ENCODE peak calls at places on chromosome 19, in five cellular contexts. X, J, V, T and O are unnamed samples.

GRCh38 chr19:51472607-51473006 is 5.7 kb upstream of the CEACAM18 start:
- DNase-seq in X (no peak), V (no peak), T (no peak), J (no peak), O (no peak)

GRCh38 chr19:2302319-2303208 is 5.4 kb downstream of the LINGO3 start:
- DNase-seq in J (no peak), X (no peak), T (no peak), V (peak; percentile 82), O (peak; percentile 76)

GRCh38 chr19:19270749-19271571 is 2.1 kb downstream of the TM6SF2 start:
- DNase-seq in V (no peak), X (no peak), T (no peak), J (no peak), O (no peak)

GRCh38 chr19:46975011-46975917 is 44.4 kb upstream of the NPAS1 start:
- DNase-seq in V (peak; percentile 42), T (no peak), X (no peak), J (no peak), O (no peak)

GRCh38 chr19:13794388-13794751 is 873 bp upstream of the ZSWIM4 start:
- DNase-seq in X (no peak), J (no peak), T (peak; percentile 93), V (no peak), O (no peak)

GRCh38 chr19:19514215-19514633 is 1.1 kb downstream of the TSSK6 start:
- DNase-seq in T (no peak), V (no peak), J (no peak), X (no peak), O (no peak)

GRCh38 chr19:13012690-13013608 is 17.7 kb downstream of the NFIX start:
- DNase-seq in J (peak; percentile 18), V (peak; percentile 48), T (peak; percentile 31), X (no peak), O (no peak)

GRCh38 chr19:32748948-32749347 is 29.4 kb downstream of the TDRD12 start:
- DNase-seq in T (no peak), V (no peak), J (no peak), X (no peak), O (no peak)

GRCh38 chr19:46478356-46478986 is 7.1 kb upstream of the PNMA8A start:
- DNase-seq in J (no peak), T (peak; percentile 43), X (no peak), V (peak; percentile 75), O (peak; percentile 12)

GRCh38 chr19:17159466-17160393 is 55.4 kb upstream of the USE1 start:
- DNase-seq in T (no peak), J (no peak), V (no peak), X (no peak), O (no peak)

GRCh38 chr19:30233375-30233774 is 138.8 kb upstream of the ZNF536 start:
- DNase-seq in T (no peak), X (no peak), J (no peak), V (no peak), O (no peak)

GRCh38 chr19:5086725-5087439 is 118.0 kb downstream of the KDM4B start:
- DNase-seq in J (no peak), X (no peak), V (peak; percentile 69), T (no peak), O (no peak)

GRCh38 chr19:49064768-49065611 is at the start of gene NTF4:
- DNase-seq in J (no peak), V (peak; percentile 88), X (no peak), T (no peak), O (peak; percentile 87)

GRCh38 chr19:33052352-33052972 is 12.2 kb downstream of the RHPN2 start:
- DNase-seq in V (no peak), T (peak; percentile 77), J (no peak), X (no peak), O (no peak)

GRCh38 chr19:11505032-11505503 is 571 bp downstream of the ZNF653 start:
- DNase-seq in J (peak; percentile 97), V (peak; percentile 98), T (peak; percentile 92), X (peak; percentile 95), O (peak; percentile 98)

GRCh38 chr19:49997709-49998108 is 27.5 kb downstream of the VRK3 start:
- DNase-seq in T (no peak), J (peak; percentile 22), V (peak; percentile 60), X (no peak), O (peak; percentile 26)

GRCh38 chr19:13985771-13986347 is 20.3 kb downstream of the RFX1 start:
- DNase-seq in T (no peak), X (no peak), J (peak; percentile 31), V (no peak), O (no peak)

GRCh38 chr19:43552616-43553015 is 19.6 kb downstream of the ZNF575 start:
- DNase-seq in T (no peak), J (no peak), X (no peak), V (no peak), O (no peak)

GRCh38 chr19:41025871-41026270 is 34.8 kb downstream of the CYP2B6 start:
- DNase-seq in X (no peak), T (no peak), V (peak; percentile 6), J (no peak), O (peak; percentile 6)

GRCh38 chr19:18377026-18377425 is 8.9 kb upstream of the GDF15 start:
- DNase-seq in X (no peak), J (no peak), T (no peak), V (no peak), O (no peak)

GRCh38 chr19:58085348-58085875 is 12.6 kb downstream of the ZSCAN18 start:
- DNase-seq in J (no peak), X (no peak), T (no peak), V (no peak), O (no peak)

GRCh38 chr19:38974599-38975213 is 836 bp downstream of the FBXO17 start:
- DNase-seq in J (no peak), T (no peak), V (no peak), X (no peak), O (no peak)

GRCh38 chr19:6150289-6150688 is 14.8 kb downstream of the ACSBG2 start:
- DNase-seq in V (no peak), T (no peak), J (no peak), X (no peak), O (no peak)

GRCh38 chr19:29528350-29528945 is 2.7 kb downstream of the VSTM2B start:
- DNase-seq in J (peak; percentile 68), X (peak; percentile 65), V (peak; percentile 95), T (peak; percentile 70), O (peak; percentile 90)

GRCh38 chr19:52992109-52993004 is 21.4 kb upstream of the ERVV-1 start:
- DNase-seq in J (no peak), T (no peak), X (no peak), V (peak; percentile 41), O (peak; percentile 31)

GRCh38 chr19:3683405-3683865 is 16.8 kb downstream of the PIP5K1C start:
- DNase-seq in T (no peak), X (no peak), V (peak; percentile 26), J (no peak), O (peak; percentile 46)

GRCh38 chr19:23311551-23311950 is 61.4 kb upstream of the ZNF724 start:
- DNase-seq in V (no peak), X (no peak), T (no peak), J (no peak), O (no peak)

GRCh38 chr19:10612515-10613119 is 12.7 kb upstream of the SLC44A2 start:
- DNase-seq in V (no peak), X (no peak), J (no peak), T (no peak), O (no peak)

GRCh38 chr19:49333426-49334288 is 1.5 kb upstream of the CD37 start:
- DNase-seq in V (no peak), X (peak; percentile 50), J (peak; percentile 74), T (no peak), O (no peak)

GRCh38 chr19:55830656-55831055 is 1.1 kb downstream of the NLRP11 start:
- DNase-seq in T (no peak), V (no peak), J (no peak), X (no peak), O (no peak)